ENCODE peak calls at places on chromosomes 13 and 19, in eight cellular contexts. F is psoas muscle; J is stimulated activated CD4-positive, alpha-beta T cell treated with anti-CD3 and anti-CD28 coated beads, Interleukin-4, amount 100 ng/mL, for 48 hours; U is Peyer's patch; K is stimulated activated CD8-positive, alpha-beta memory T cell treated with anti-CD3 and anti-CD28 coated beads, Interleukin-4, amount 100 ng/mL, for 1 hour; G is NCI-H1417; C is RPMI7951; L is T-helper 2 cell. O is an unnamed sample.

GRCh38 chr13:35474551-35474950 is 1.9 kb downstream of the MAB21L1 start:
- DNase-seq in F (no peak), J (no peak), U (no peak), K (no peak), G (no peak), C (peak; percentile 17), L (no peak), O (no peak)

GRCh38 chr13:50594276-50594970 is 249.1 kb downstream of the DLEU7 start:
- DNase-seq in F (no peak), J (peak; percentile 20), U (peak; percentile 90), K (no peak), G (peak; percentile 81), C (no peak), L (no peak), O (no peak)

GRCh38 chr13:44967656-44968451 is 21.4 kb downstream of the NUFIP1 start:
- DNase-seq in F (no peak), J (no peak), U (no peak), K (no peak), G (no peak), C (peak; percentile 11), L (no peak), O (no peak)

GRCh38 chr13:26557051-26557392 is 461 bp upstream of the WASF3 start:
- DNase-seq in F (no peak), J (no peak), U (no peak), K (no peak), G (no peak), C (no peak), L (no peak), O (no peak)

GRCh38 chr13:107203146-107203847 is 635.4 kb upstream of the ARGLU1 start:
- DNase-seq in F (no peak), J (no peak), U (no peak), K (no peak), G (peak; percentile 40), C (peak; percentile 19), L (no peak), O (no peak)

GRCh38 chr19:3984908-3985642 is at the start of gene EEF2:
- DNase-seq in F (peak; percentile 89), J (peak; percentile 88), U (peak; percentile 95), K (peak; percentile 84), G (peak; percentile 96), C (peak; percentile 85), L (peak; percentile 78), O (peak; percentile 87)

GRCh38 chr19:6693681-6694080 is 23.7 kb upstream of the TNFSF14 start:
- DNase-seq in F (no peak), J (no peak), U (no peak), K (no peak), G (no peak), C (no peak), L (no peak), O (no peak)

GRCh38 chr13:48564046-48564445 is 31.2 kb upstream of the RCBTB2 start:
- DNase-seq in F (no peak), J (no peak), U (no peak), K (no peak), G (no peak), C (peak; percentile 82), L (no peak), O (no peak)

GRCh38 chr13:52707375-52707774 is 32.2 kb downstream of the CNMD start:
- DNase-seq in F (no peak), J (no peak), U (no peak), K (no peak), G (peak; percentile 71), C (no peak), L (no peak), O (no peak)

GRCh38 chr13:51221674-51222509 is at the start of gene FAM124A:
- DNase-seq in F (peak; percentile 48), J (peak; percentile 37), U (peak; percentile 58), K (no peak), G (peak; percentile 68), C (peak; percentile 32), L (no peak), O (peak; percentile 67)

GRCh38 chr19:16899566-16900075 is 10.8 kb downstream of the F2RL3 start:
- DNase-seq in F (no peak), J (no peak), U (peak; percentile 75), K (no peak), G (no peak), C (peak; percentile 58), L (no peak), O (no peak)

GRCh38 chr13:53004605-53005004 is 24.0 kb upstream of the OLFM4 start:
- DNase-seq in F (no peak), J (no peak), U (no peak), K (no peak), G (peak; percentile 63), C (no peak), L (no peak), O (no peak)

GRCh38 chr13:102405499-102406079 is 3.7 kb upstream of the FGF14 start:
- DNase-seq in F (no peak), J (no peak), U (no peak), K (no peak), G (no peak), C (no peak), L (no peak), O (no peak)

GRCh38 chr13:55613429-55614187 is 1527.1 kb upstream of the PRR20A start:
- DNase-seq in F (no peak), J (no peak), U (no peak), K (no peak), G (no peak), C (no peak), L (no peak), O (no peak)

GRCh38 chr13:112713517-112714253 is 23.8 kb downstream of the ATP11A start:
- DNase-seq in F (no peak), J (no peak), U (peak; percentile 19), K (no peak), G (no peak), C (no peak), L (no peak), O (no peak)

GRCh38 chr19:38619361-38620174 is 580 bp downstream of the EIF3K start:
- DNase-seq in F (no peak), J (no peak), U (no peak), K (no peak), G (no peak), C (no peak), L (no peak), O (no peak)

GRCh38 chr19:8517551-8518442 is 3.8 kb upstream of the ZNF414 start:
- DNase-seq in F (no peak), J (no peak), U (peak; percentile 80), K (no peak), G (no peak), C (no peak), L (no peak), O (no peak)

GRCh38 chr19:46727036-46727501 is 10.2 kb upstream of the PRKD2 start:
- DNase-seq in F (no peak), J (no peak), U (no peak), K (no peak), G (no peak), C (no peak), L (no peak), O (no peak)

GRCh38 chr13:31385534-31385933 is 185.8 kb downstream of the B3GLCT start:
- DNase-seq in F (no peak), J (no peak), U (no peak), K (no peak), G (no peak), C (peak; percentile 13), L (no peak), O (no peak)

GRCh38 chr13:79581870-79582315 is 100.9 kb downstream of the NDFIP2 start:
- DNase-seq in F (peak; percentile 23), J (no peak), U (no peak), K (no peak), G (no peak), C (peak; percentile 92), L (no peak), O (peak; percentile 33)

GRCh38 chr13:78147905-78148304 is 229.3 kb upstream of the EDNRB start:
- DNase-seq in F (no peak), J (no peak), U (no peak), K (no peak), G (no peak), C (peak; percentile 55), L (no peak), O (no peak)

GRCh38 chr19:45488708-45489107 is 8.1 kb downstream of the RTN2 start:
- DNase-seq in F (no peak), J (no peak), U (no peak), K (no peak), G (no peak), C (no peak), L (no peak), O (no peak)

GRCh38 chr19:31316201-31316951 is 32.9 kb downstream of the TSHZ3 start:
- DNase-seq in F (peak; percentile 50), J (no peak), U (peak; percentile 55), K (no peak), G (peak; percentile 3), C (peak; percentile 39), L (no peak), O (no peak)

GRCh38 chr19:611506-611869 is 21.8 kb downstream of the HCN2 start:
- DNase-seq in F (no peak), J (peak; percentile 46), U (no peak), K (no peak), G (no peak), C (peak; percentile 99), L (no peak), O (no peak)

GRCh38 chr19:13717194-13717643 is 47.1 kb upstream of the MRI1 start:
- DNase-seq in F (no peak), J (no peak), U (no peak), K (no peak), G (peak; percentile 29), C (peak; percentile 94), L (no peak), O (no peak)

GRCh38 chr19:29623726-29624488 is 17.8 kb downstream of the POP4 start:
- DNase-seq in F (no peak), J (peak; percentile 53), U (peak; percentile 51), K (no peak), G (no peak), C (no peak), L (no peak), O (no peak)

GRCh38 chr19:35048911-35049411 is 7.4 kb downstream of the HPN start:
- DNase-seq in F (peak; percentile 74), J (no peak), U (no peak), K (no peak), G (peak; percentile 92), C (no peak), L (no peak), O (peak; percentile 97)

GRCh38 chr19:29277107-29277506 is 64.2 kb upstream of the UQCRFS1 start:
- DNase-seq in F (no peak), J (peak; percentile 12), U (peak; percentile 59), K (peak; percentile 20), G (peak; percentile 32), C (peak; percentile 79), L (no peak), O (no peak)

O was measured in pancreas.